ENCODE peak calls at places on chromosomes 6 and 20, in ten cellular contexts. M, V, L, O, G, C, F, Q, D and T are unnamed samples.

GRCh38 chr6:27303613-27304272 is 8.3 kb downstream of the POM121L2 start:
- DNase-seq in L (no peak), V (no peak), O (no peak), G (peak), D (no peak), F (no peak), M (no peak), Q (no peak), C (no peak), T (no peak)

GRCh38 chr6:43724914-43725642 is 37.5 kb upstream of the MRPS18A start:
- DNase-seq in D (peak), Q (peak), L (peak), G (peak), O (peak), M (peak), F (no peak), V (peak), C (peak), T (peak)

GRCh38 chr6:159701413-159701999 is 8.5 kb upstream of the SOD2 start:
- DNase-seq in F (peak), Q (no peak), D (no peak), V (peak), O (peak), M (peak), G (peak), L (no peak), C (no peak), T (no peak)

GRCh38 chr20:5884465-5885335 is 65.6 kb downstream of the TRMT6 start:
- DNase-seq in L (no peak), M (no peak), C (no peak), F (no peak), D (no peak), O (no peak), G (no peak), V (no peak), Q (no peak), T (no peak)

GRCh38 chr6:15623282-15624116 is 39.3 kb downstream of the DTNBP1 start:
- DNase-seq in V (no peak), L (no peak), D (no peak), G (peak), Q (no peak), M (no peak), C (no peak), F (peak), O (no peak), T (peak)

GRCh38 chr6:50520325-50520724 is 193.0 kb upstream of the TFAP2D start:
- DNase-seq in M (no peak), Q (no peak), C (no peak), L (no peak), D (no peak), O (no peak), G (no peak), V (no peak), F (no peak), T (no peak)

GRCh38 chr6:147958683-147959082 is 384.0 kb upstream of the SASH1 start:
- DNase-seq in M (no peak), Q (no peak), F (no peak), V (no peak), G (no peak), O (no peak), D (no peak), C (no peak), L (no peak), T (no peak)

GRCh38 chr20:40843251-40843650 is 154.2 kb upstream of the MAFB start:
- DNase-seq in G (no peak), Q (no peak), L (no peak), V (no peak), C (no peak), M (peak), D (no peak), O (no peak), F (no peak), T (no peak)

GRCh38 chr20:58244517-58245030 is 16.1 kb upstream of the ANKRD60 start:
- DNase-seq in M (no peak), G (no peak), F (no peak), O (no peak), Q (no peak), L (no peak), D (no peak), C (no peak), V (no peak), T (no peak)

GRCh38 chr6:13038315-13039261 is 289.7 kb downstream of the TBC1D7 start:
- DNase-seq in G (peak), C (no peak), F (peak), O (no peak), Q (no peak), D (peak), M (no peak), L (no peak), V (no peak), T (peak)

GRCh38 chr6:109023348-109023925 is 71.2 kb downstream of the SESN1 start:
- DNase-seq in C (no peak), M (no peak), G (no peak), L (no peak), O (no peak), F (no peak), V (no peak), D (no peak), Q (no peak), T (no peak)

GRCh38 chr20:11168026-11168425 is 494.2 kb upstream of the JAG1 start:
- DNase-seq in M (peak), L (no peak), D (no peak), O (no peak), C (no peak), G (peak), Q (no peak), F (no peak), V (no peak), T (no peak)

GRCh38 chr6:98514073-98514720 is 320.2 kb upstream of the POU3F2 start:
- DNase-seq in G (no peak), M (no peak), F (no peak), Q (no peak), V (no peak), O (no peak), D (no peak), L (no peak), C (no peak), T (no peak)

GRCh38 chr20:20450461-20451027 is 82.6 kb downstream of the INSM1 start:
- DNase-seq in G (no peak), L (no peak), M (no peak), C (no peak), F (peak), V (no peak), Q (no peak), D (no peak), O (no peak), T (no peak)

GRCh38 chr6:97394160-97394748 is 111.2 kb upstream of the MMS22L start:
- DNase-seq in C (no peak), D (peak), V (no peak), L (no peak), G (peak), F (peak), O (no peak), Q (peak), M (peak), T (peak)

GRCh38 chr6:126335210-126335609 is 4.7 kb upstream of the CENPW start:
- DNase-seq in M (no peak), C (no peak), F (no peak), D (no peak), Q (no peak), V (no peak), O (no peak), G (no peak), L (no peak), T (no peak)
- TF ChIP-seq CTCF in M (no peak), C (no peak), F (no peak), D (no peak), Q (no peak), V (no peak), O (no peak), G (no peak), L (no peak), T (no peak)

GRCh38 chr6:95742895-95743294 is 165.6 kb downstream of the MANEA start:
- DNase-seq in F (no peak), C (no peak), D (no peak), V (no peak), G (no peak), M (no peak), L (no peak), Q (no peak), O (no peak), T (no peak)

GRCh38 chr6:95743591-95743990 is 166.3 kb downstream of the MANEA start:
- DNase-seq in G (no peak), C (no peak), V (no peak), O (no peak), Q (no peak), F (no peak), M (no peak), D (no peak), L (no peak), T (no peak)

GRCh38 chr6:95741001-95741400 is 163.7 kb downstream of the MANEA start:
- DNase-seq in V (no peak), G (no peak), Q (no peak), L (no peak), F (no peak), O (no peak), C (no peak), M (no peak), D (no peak), T (no peak)
- H3K4me3 ChIP-seq in V (no peak), G (no peak), Q (no peak), L (no peak), F (no peak), O (no peak), C (no peak), M (no peak), D (no peak), T (no peak)

GRCh38 chr6:1635305-1636010 is 25.7 kb downstream of the FOXC1 start:
- DNase-seq in C (no peak), M (no peak), G (no peak), L (no peak), O (no peak), F (peak), D (no peak), Q (no peak), V (peak), T (no peak)

GRCh38 chr6:1636272-1636825 is 26.6 kb downstream of the FOXC1 start:
- DNase-seq in G (no peak), D (no peak), L (no peak), M (no peak), C (no peak), F (no peak), V (peak), O (no peak), Q (no peak), T (no peak)

GRCh38 chr6:1631251-1631650 is 21.5 kb downstream of the FOXC1 start:
- DNase-seq in G (no peak), O (no peak), F (no peak), Q (no peak), V (no peak), M (no peak), L (no peak), D (no peak), C (no peak), T (no peak)

GRCh38 chr6:1633366-1634021 is 23.8 kb downstream of the FOXC1 start:
- DNase-seq in G (no peak), M (no peak), V (peak), Q (no peak), L (no peak), C (no peak), D (no peak), F (no peak), O (no peak), T (no peak)

DNA sequence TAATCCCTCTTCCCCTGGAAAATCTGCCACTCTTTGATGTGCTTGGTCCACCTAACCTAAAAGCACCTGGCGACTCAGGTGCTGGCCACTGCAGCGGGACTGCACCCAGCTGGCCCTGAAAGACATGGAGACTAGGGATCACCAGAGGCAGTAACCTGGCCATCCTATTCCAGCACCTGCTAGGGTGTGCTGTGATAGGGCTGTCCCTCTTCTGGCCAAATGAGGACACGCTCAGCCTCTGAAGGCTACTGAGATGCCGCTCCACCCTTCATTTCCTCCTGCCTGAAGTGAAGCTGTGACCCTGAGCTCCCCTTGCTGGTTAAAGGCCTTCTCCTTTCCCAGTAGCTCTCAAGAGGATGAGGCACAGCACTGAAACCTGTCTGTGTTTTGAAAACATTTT is 24.4 kb downstream of the FOXC1 start:
- DNase-seq in O (no peak), L (no peak), F (no peak), G (no peak), C (no peak), M (no peak), V (no peak), Q (no peak), D (no peak), T (no peak)
- TF ChIP-seq CTCF in O (no peak), L (no peak), F (no peak), G (no peak), C (no peak), M (no peak), V (no peak), Q (no peak), D (no peak), T (no peak)

GRCh38 chr6:2516059-2516458 is 234.7 kb downstream of the MYLK4 start:
- DNase-seq in O (no peak), M (no peak), D (no peak), L (no peak), C (no peak), G (no peak), V (no peak), Q (no peak), F (no peak), T (no peak)
- H3K4me3 ChIP-seq in O (no peak), M (no peak), D (no peak), L (no peak), C (no peak), G (no peak), V (no peak), Q (no peak), F (no peak), T (no peak)

GRCh38 chr6:79522609-79523008 is 14.6 kb downstream of the LCA5 start:
- DNase-seq in D (no peak), V (no peak), C (no peak), G (no peak), Q (no peak), F (no peak), O (no peak), L (no peak), M (no peak), T (peak)

GRCh38 chr6:79520534-79520933 is 16.7 kb downstream of the LCA5 start:
- DNase-seq in M (no peak), V (no peak), O (no peak), C (no peak), L (no peak), G (no peak), Q (no peak), F (no peak), D (no peak), T (no peak)

GRCh38 chr6:79515436-79515835 is 21.8 kb downstream of the LCA5 start:
- DNase-seq in C (no peak), M (no peak), D (no peak), Q (no peak), G (no peak), L (no peak), F (no peak), V (no peak), O (no peak), T (no peak)

GRCh38 chr6:79524065-79524464 is 13.2 kb downstream of the LCA5 start:
- DNase-seq in L (no peak), O (no peak), F (no peak), Q (no peak), D (no peak), M (no peak), C (no peak), G (no peak), V (no peak), T (no peak)

DNA sequence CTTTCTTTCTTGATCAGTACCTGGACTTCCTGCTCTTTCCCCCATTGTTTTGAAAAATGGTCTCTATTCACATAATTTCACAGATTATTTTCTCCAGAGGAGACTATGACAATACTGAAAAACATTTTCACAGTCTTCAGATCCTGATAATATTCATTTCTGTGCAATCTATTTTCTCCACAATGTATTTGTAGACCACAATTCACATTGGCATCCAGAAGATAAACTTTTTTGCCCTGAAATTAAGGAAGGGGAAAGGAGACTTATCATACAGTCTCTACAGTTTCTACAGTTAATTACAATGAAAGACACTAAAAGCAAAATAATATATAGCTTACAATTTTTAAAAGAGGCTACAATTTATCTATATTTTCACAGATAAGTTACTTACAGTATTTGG is 18.4 kb downstream of the LCA5 start:
- DNase-seq in C (no peak), L (no peak), O (no peak), F (no peak), V (no peak), G (no peak), Q (no peak), D (no peak), M (no peak), T (no peak)
- TF ChIP-seq CTCF in C (no peak), L (no peak), O (no peak), F (no peak), V (no peak), G (no peak), Q (no peak), D (no peak), M (no peak), T (no peak)

DNA sequence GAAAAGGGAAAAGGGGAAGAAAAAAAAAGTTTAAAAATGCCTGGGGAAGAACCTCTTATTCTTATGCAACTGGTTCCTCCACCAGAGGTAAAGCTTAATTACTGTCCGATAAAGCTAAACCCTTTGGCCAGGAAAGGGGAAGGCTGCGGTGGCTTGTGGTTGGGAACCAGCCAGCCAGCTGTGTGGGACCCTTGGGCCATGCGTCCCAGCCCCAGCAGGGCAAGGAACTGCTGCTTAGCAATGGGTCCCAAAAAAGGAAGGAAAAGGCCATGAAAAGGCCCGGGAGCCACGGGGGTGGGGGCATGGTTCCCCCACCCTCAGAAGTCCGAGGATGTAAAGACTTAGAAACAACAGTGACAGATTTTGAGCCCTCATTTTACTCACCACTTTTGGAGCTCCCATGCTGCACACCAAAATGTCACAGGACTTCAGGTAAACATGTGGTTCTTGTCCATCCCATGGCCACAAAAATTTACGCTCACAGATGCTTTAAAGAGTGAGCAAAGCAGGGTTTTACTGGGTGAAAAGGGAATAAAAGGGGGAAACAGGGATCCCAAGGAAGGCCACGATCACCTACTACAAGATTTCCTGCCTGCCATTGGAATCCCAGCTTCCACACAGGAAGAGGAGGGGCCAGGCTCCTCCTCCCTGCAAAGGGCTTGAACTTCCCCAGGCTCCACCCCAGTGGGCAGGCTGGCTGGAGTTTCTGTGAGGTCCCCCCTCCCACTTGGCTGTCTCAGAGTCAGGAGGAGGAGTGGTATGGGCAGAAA is 1234.7 kb upstream of the GJE1 start:
- DNase-seq in M (no peak), D (no peak), V (peak), F (no peak), C (no peak), Q (no peak), G (no peak), O (no peak), L (no peak), T (peak)
- H3K4me3 ChIP-seq in M (no peak), D (no peak), V (peak), F (no peak), C (no peak), Q (no peak), G (no peak), O (no peak), L (no peak), T (peak)

GRCh38 chr6:85680388-85680787 is 37.7 kb upstream of the SYNCRIP start:
- DNase-seq in F (no peak), G (no peak), V (no peak), D (no peak), O (no peak), Q (no peak), C (no peak), L (no peak), M (no peak), T (no peak)

GRCh38 chr6:85677243-85677956 is 34.7 kb upstream of the SYNCRIP start:
- DNase-seq in V (no peak), M (no peak), L (no peak), O (no peak), C (no peak), G (peak), Q (no peak), F (peak), D (no peak), T (no peak)

GRCh38 chr6:85678000-85678601 is 35.4 kb upstream of the SYNCRIP start:
- DNase-seq in V (no peak), Q (no peak), O (no peak), L (no peak), F (no peak), D (no peak), G (no peak), C (no peak), M (no peak), T (no peak)

GRCh38 chr6:85679445-85680123 is 36.9 kb upstream of the SYNCRIP start:
- DNase-seq in V (no peak), D (no peak), O (no peak), Q (no peak), G (no peak), M (no peak), C (no peak), L (no peak), F (no peak), T (no peak)

GRCh38 chr6:85678602-85679444 is 36.1 kb upstream of the SYNCRIP start:
- DNase-seq in F (peak), D (peak), M (peak), V (peak), O (peak), G (peak), Q (peak), L (peak), C (peak), T (peak)
- TF ChIP-seq CTCF in F (peak), D (peak), M (no peak), V (no peak), O (no peak), G (no peak), Q (no peak), L (peak), C (no peak), T (no peak)